ENCODE peak calls at places on chromosomes 7 and 10, in five cellular contexts. E is CD8-positive, alpha-beta T cell; Z is transverse colon; A is GM23248; U is Karpas-422. M is an unnamed sample. For H3K36me3, the result is how much of the 10 kb centered on the place peaks cover.

GRCh38 chr7:7913506-7913905 is 55.1 kb upstream of the GLCCI1 start:
- DNase-seq in A (no peak), U (no peak), E (no peak), Z (no peak), M (no peak)

GRCh38 chr10:10394933-10395658 is 622.6 kb upstream of the CELF2 start:
- DNase-seq in A (peak), E (no peak), Z (no peak), U (no peak), M (no peak)

GRCh38 chr7:47819054-47819920 is 129.0 kb downstream of the PKD1L1 start:
- DNase-seq in Z (peak), E (no peak), U (peak), A (peak), M (no peak)

GRCh38 chr10:75034131-75034512 is 77.3 kb upstream of the SAMD8 start:
- DNase-seq in U (no peak), Z (no peak), A (peak), E (no peak), M (no peak)

GRCh38 chr7:117143066-117143465 is 179.8 kb downstream of the WNT2 start:
- DNase-seq in A (no peak), U (no peak), E (no peak), Z (no peak), M (no peak)

GRCh38 chr10:80265740-80266512 is 23.5 kb downstream of the MAT1A start:
- DNase-seq in Z (no peak), U (no peak), A (no peak), E (no peak), M (no peak)

GRCh38 chr10:5543628-5544027 is 18.9 kb downstream of the CALML3 start:
- DNase-seq in Z (no peak), E (no peak), A (no peak), U (no peak), M (no peak)

GRCh38 chr10:17088118-17088806 is 41.3 kb downstream of the CUBN start:
- DNase-seq in E (no peak), Z (no peak), A (peak), U (no peak), M (no peak)

GRCh38 chr10:123241391-123242141 is 87.4 kb downstream of the BUB3 start:
- DNase-seq in E (peak), Z (no peak), U (no peak), A (no peak), M (no peak)

GRCh38 chr7:111029574-111030357 is 61.2 kb upstream of the LRRN3 start:
- DNase-seq in U (no peak), A (peak), Z (peak), E (peak), M (peak)

GRCh38 chr7:94510582-94511456 is 1.2 kb downstream of the CASD1 start:
- DNase-seq in E (peak), A (peak), Z (no peak), U (peak), M (peak)

GRCh38 chr10:133527779-133528271 is 662 bp downstream of the CYP2E1 start:
- DNase-seq in A (peak), Z (no peak), U (no peak), E (no peak), M (peak)

GRCh38 chr10:123889821-123890220 is 1.8 kb downstream of the CPXM2 start:
- DNase-seq in E (no peak), U (no peak), A (peak), Z (no peak), M (peak)

GRCh38 chr7:14606101-14606500 is 296.4 kb downstream of the DGKB start:
- DNase-seq in E (no peak), Z (no peak), U (no peak), A (peak), M (no peak)

GRCh38 chr7:106064836-106065559 is 47.1 kb downstream of the SYPL1 start:
- DNase-seq in E (no peak), A (peak), U (no peak), Z (peak), M (peak)

GRCh38 chr10:100370561-100370975 is 23.5 kb downstream of the SCD start:
- DNase-seq in E (no peak), U (no peak), A (peak), Z (peak), M (no peak)

GRCh38 chr10:16699435-16699834 is 117.8 kb downstream of the RSU1 start:
- DNase-seq in A (no peak), E (no peak), Z (no peak), U (no peak), M (peak)

GRCh38 chr10:48577158-48577557 is 27.7 kb downstream of the ARHGAP22 start:
- DNase-seq in A (no peak), Z (no peak), U (peak), E (no peak), M (no peak)

GRCh38 chr10:99279626-99280111 is 44.0 kb upstream of the HPSE2 start:
- DNase-seq in E (no peak), A (peak), U (no peak), Z (no peak), M (no peak)

GRCh38 chr10:8183241-8183704 is 128.8 kb downstream of the GATA3 start:
- DNase-seq in Z (no peak), U (no peak), E (peak), A (no peak), M (no peak)

GRCh38 chr7:24882989-24883631 is 96.9 kb downstream of the OSBPL3 start:
- DNase-seq in U (peak), E (no peak), A (peak), Z (no peak), M (no peak)

GRCh38 chr10:1166828-1167275 is 110.7 kb downstream of the WDR37 start:
- DNase-seq in A (no peak), Z (no peak), U (no peak), E (no peak), M (peak)

GRCh38 chr7:68963547-68963946 is 634.7 kb upstream of the AUTS2 start:
- DNase-seq in Z (no peak), U (peak), E (no peak), A (peak), M (no peak)

GRCh38 chr10:72918352-72918751 is 24.8 kb downstream of the OIT3 start:
- DNase-seq in A (no peak), Z (no peak), U (no peak), E (no peak), M (no peak)

GRCh38 chr10:79137826-79138225 is 69.1 kb downstream of the ZMIZ1 start:
- DNase-seq in Z (peak), E (peak), A (no peak), U (peak), M (no peak)

GRCh38 chr10:15459218-15459617 is 88.1 kb upstream of the FAM171A1 start:
- DNase-seq in A (no peak), E (no peak), U (no peak), Z (no peak), M (no peak)

GRCh38 chr10:131818510-131819234 is 82.1 kb upstream of the PPP2R2D start:
- DNase-seq in E (no peak), Z (no peak), U (no peak), A (no peak), M (no peak)

GRCh38 chr7:101321491-101322401 is at the start of gene IFT22:
- DNase-seq in Z (peak), E (peak), U (peak), A (peak), M (peak)

GRCh38 chr7:13953368-13953767 is 36.1 kb downstream of the ETV1 start:
- DNase-seq in A (no peak), U (no peak), E (no peak), Z (no peak), M (no peak)

GRCh38 chr7:95454438-95454837 is 19.6 kb upstream of the PON2 start:
- DNase-seq in Z (no peak), E (no peak), A (no peak), U (no peak), M (no peak)

GRCh38 chr7:37118029-37118428 is 330.6 kb downstream of the ELMO1 start:
- DNase-seq in E (no peak), A (no peak), Z (no peak), U (no peak), M (no peak)

GRCh38 chr10:132306951-132307751 is 599 bp downstream of the STK32C start:
- DNase-seq in E (peak), A (peak), U (no peak), Z (peak), M (peak)

GRCh38 chr10:102476466-102477141 is 25.3 kb upstream of the C10orf95 start:
- DNase-seq in Z (no peak), E (no peak), U (no peak), A (no peak), M (peak)
- H3K36me3 ChIP-seq in Z (under half), E (under half), U (under half), A (under half), M (under half)

GRCh38 chr7:32583791-32584190 is 88.5 kb downstream of the AVL9 start:
- DNase-seq in Z (no peak), A (peak), E (no peak), U (no peak), M (no peak)
- H3K36me3 ChIP-seq in Z (under half), A (half or more), E (under half), U (half or more), M (under half)

DNA sequence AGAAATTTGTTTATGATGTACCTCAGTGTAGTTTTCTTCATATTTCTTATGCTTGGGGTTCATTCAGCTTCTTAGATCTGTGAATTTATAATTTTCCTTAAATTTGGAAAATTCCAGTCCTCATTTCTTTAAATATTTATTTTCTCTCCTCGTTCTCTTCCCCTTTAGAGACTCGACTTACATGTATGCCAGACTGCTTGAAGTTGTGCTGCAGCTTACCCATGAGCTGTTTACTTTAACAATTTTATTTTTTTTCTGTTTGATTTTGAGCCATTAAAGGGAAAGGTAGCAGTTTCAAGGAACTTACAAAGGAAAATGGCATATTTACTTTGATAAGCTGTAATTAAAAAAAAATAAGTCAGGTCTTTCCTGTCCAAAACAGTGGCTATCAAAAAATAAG is 123.0 kb upstream of the ZNF32 start:
- DNase-seq in Z (no peak), A (no peak), E (no peak), U (no peak), M (no peak)
- H3K36me3 ChIP-seq in Z (under half), A (under half), E (under half), U (under half), M (under half)

GRCh38 chr7:158784270-158784669 is 45.0 kb downstream of the ESYT2 start:
- DNase-seq in U (no peak), E (no peak), A (no peak), Z (no peak), M (no peak)
- H3K36me3 ChIP-seq in U (half or more), E (under half), A (under half), Z (under half), M (under half)

DNA sequence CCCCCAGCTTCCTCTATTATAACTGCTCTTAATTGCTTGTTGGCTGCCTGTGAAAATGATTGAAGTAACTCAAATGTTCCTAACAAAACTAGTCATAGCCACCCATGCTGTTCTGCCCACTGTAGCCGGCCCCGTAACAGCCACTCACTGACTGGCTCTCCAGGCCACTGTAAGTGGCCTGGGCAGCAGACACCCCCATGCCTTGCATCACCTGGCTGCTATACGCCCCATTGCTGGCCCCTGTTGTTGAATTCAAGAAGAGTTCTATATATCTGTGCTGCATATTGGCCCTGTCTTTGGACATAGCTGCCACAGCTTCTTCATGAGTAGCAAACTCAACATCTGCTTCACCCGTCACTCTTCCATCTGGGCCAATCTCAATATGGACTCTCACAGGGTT is 15.1 kb downstream of the FXYD4 start:
- DNase-seq in A (no peak), U (no peak), Z (no peak), E (no peak), M (no peak)
- H3K36me3 ChIP-seq in A (half or more), U (half or more), Z (under half), E (under half), M (under half)

GRCh38 chr10:129868470-129869035 is 95.5 kb downstream of the EBF3 start:
- DNase-seq in Z (no peak), U (no peak), A (no peak), E (no peak), M (no peak)
- H3K36me3 ChIP-seq in Z (under half), U (under half), A (under half), E (under half), M (under half)

DNA sequence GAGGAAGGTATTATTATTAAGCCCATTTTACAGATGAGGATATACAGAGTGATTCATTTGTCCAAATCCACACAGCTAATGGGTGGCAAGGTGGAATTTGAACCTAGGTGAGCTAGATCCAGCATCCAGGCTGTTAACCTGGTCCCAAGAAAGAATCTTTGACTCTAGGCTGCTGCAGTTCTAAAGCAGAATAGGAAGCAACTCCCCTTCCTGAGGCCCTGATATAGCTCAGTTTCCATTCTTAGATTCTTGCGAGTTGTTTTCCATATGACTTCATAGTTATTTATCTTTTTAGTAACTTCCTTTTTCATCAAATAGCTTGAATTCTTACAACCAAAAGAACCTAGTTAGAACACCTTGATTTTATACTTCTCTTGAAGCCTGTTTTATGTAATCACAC is 24.1 kb upstream of the ZC3HAV1L start:
- DNase-seq in Z (no peak), A (no peak), U (no peak), E (no peak), M (no peak)
- H3K36me3 ChIP-seq in Z (under half), A (under half), U (half or more), E (half or more), M (under half)

GRCh38 chr10:86511027-86511865 is 10.3 kb downstream of the WAPL start:
- DNase-seq in E (no peak), Z (no peak), A (no peak), U (no peak), M (no peak)
- H3K36me3 ChIP-seq in E (under half), Z (under half), A (under half), U (under half), M (under half)

DNA sequence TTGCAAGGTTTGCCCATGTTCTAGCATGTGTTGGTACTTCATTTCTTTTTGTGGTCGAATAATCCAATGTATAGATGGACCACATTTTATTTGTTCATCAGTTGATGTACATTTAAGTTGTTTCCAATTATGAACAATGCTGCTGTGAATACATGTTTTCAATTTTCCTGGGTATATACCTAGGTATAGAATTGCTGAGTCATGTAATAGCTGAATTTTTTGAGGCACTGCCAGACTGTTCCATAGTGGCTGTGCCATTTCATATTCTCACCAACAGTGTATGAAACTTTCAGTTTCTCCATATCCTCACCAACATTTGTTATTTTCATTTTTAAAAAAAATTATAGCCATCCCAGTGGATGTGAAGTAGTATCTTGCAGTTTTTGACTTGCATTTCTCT is 90.5 kb downstream of the EZH2 start:
- DNase-seq in U (no peak), A (peak), Z (no peak), E (no peak), M (no peak)
- H3K36me3 ChIP-seq in U (half or more), A (half or more), Z (half or more), E (half or more), M (under half)

GRCh38 chr10:3775671-3776551 is 9.1 kb downstream of the KLF6 start:
- DNase-seq in U (no peak), E (no peak), Z (peak), A (peak), M (peak)

GRCh38 chr10:3777876-3778707 is 6.9 kb downstream of the KLF6 start:
- DNase-seq in Z (no peak), U (no peak), E (no peak), A (peak), M (no peak)

GRCh38 chr10:3774814-3775670 is 10.0 kb downstream of the KLF6 start:
- DNase-seq in A (peak), E (no peak), U (no peak), Z (peak), M (no peak)

GRCh38 chr10:3778708-3779108 is 6.3 kb downstream of the KLF6 start:
- DNase-seq in U (no peak), Z (no peak), E (no peak), A (peak), M (no peak)

DNA sequence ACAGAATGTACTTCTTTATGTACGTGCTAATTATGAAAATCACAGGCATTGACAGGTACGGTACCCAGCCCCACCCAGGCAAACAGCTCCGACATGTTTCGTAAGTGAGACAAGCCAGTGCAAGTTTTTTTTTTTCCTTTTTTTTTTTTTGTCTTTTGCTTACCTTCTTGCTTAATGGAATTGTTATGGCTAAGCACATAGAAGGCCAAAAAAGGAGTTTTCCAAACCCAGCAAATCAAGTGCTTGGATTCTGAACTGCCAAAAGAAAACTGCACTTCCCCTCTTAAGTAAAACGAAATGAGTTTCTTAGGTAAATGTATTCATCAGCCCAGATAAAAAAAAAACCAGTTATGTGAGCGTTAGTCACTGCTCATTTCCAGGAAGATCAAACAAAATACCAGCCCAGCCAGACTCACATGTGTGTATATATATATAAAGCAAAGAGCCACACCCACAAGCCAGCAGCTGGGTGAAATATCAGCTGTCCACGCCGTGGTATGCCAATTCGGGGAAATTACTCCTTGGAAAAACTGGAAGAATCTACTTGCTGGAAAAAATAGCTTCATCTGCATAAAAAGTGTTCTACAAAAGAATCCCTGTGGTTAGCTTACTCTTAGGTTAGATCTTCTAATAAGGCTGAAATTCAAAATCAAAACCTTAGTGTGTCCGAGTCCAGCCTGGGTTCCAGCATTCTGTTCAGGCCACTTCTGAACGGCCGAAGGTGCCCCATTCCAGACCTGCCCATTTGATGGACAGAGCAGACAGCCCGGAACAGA is 8.0 kb downstream of the KLF6 start:
- DNase-seq in A (peak), U (no peak), E (peak), Z (peak), M (peak)
- H3K36me3 ChIP-seq in A (half or more), U (under half), E (under half), Z (under half), M (under half)